ENCODE peak calls at places on chromosome 13, in ten cellular contexts. Q is colonic mucosa, C is DND-41, X is tibial nerve, L is H1, P is brain microvascular endothelial cell, F is cardiac muscle cell, I is Panc1, Y is HCT116, E is fibroblast of lung. U is an unnamed sample.

GRCh38 chr13:40969169-40969901 is 49.8 kb downstream of the ELF1 start:
- DNase-seq in Q (no peak), C (peak), X (no peak), L (no peak), P (no peak), F (no peak), I (no peak), Y (no peak), E (no peak), U (no peak)

GRCh38 chr13:111344471-111345191 is 24.2 kb downstream of the TEX29 start:
- DNase-seq in Q (no peak), C (no peak), X (no peak), L (peak), P (peak), F (peak), I (no peak), Y (no peak), E (peak), U (peak)

GRCh38 chr13:76829572-76830327 is 56.5 kb downstream of the KCTD12 start:
- DNase-seq in Q (no peak), C (no peak), X (no peak), L (no peak), P (no peak), F (no peak), I (no peak), Y (no peak), E (no peak), U (no peak)

GRCh38 chr13:75744127-75744526 is 108.0 kb downstream of the LMO7 start:
- DNase-seq in Q (no peak), C (no peak), X (no peak), L (no peak), P (no peak), F (no peak), I (no peak), Y (no peak), E (no peak), U (no peak)

GRCh38 chr13:85541476-85541875 is 257.7 kb downstream of the SLITRK6 start:
- DNase-seq in Q (no peak), C (peak), X (no peak), L (no peak), P (no peak), F (no peak), I (no peak), Y (no peak), E (no peak), U (no peak)

GRCh38 chr13:110890279-110891150 is 24.4 kb downstream of the ANKRD10 start:
- DNase-seq in Q (no peak), C (no peak), X (no peak), L (no peak), P (no peak), F (no peak), I (no peak), Y (no peak), E (no peak), U (no peak)

GRCh38 chr13:99464441-99464949 is 36.8 kb upstream of the TM9SF2 start:
- DNase-seq in Q (no peak), C (no peak), X (no peak), L (no peak), P (no peak), F (no peak), I (no peak), Y (no peak), E (peak), U (no peak)

GRCh38 chr13:96090240-96091101 is 564 bp downstream of the HS6ST3 start:
- DNase-seq in Q (no peak), C (no peak), X (no peak), L (no peak), P (no peak), F (peak), I (no peak), Y (no peak), E (no peak), U (peak)

GRCh38 chr13:41496420-41497234 is 39.3 kb downstream of the RGCC start:
- DNase-seq in Q (no peak), C (no peak), X (no peak), L (no peak), P (peak), F (no peak), I (no peak), Y (no peak), E (peak), U (no peak)

GRCh38 chr13:46659413-46660065 is 106.6 kb downstream of the LRCH1 start:
- DNase-seq in Q (peak), C (no peak), X (no peak), L (no peak), P (no peak), F (no peak), I (no peak), Y (no peak), E (no peak), U (no peak)
- H3K27ac ChIP-seq in Q (peak), C (no peak), X (no peak), L (no peak), P (no peak), F (no peak), I (no peak), Y (no peak), E (no peak), U (no peak)

GRCh38 chr13:51923983-51924539 is 62.3 kb downstream of the CCDC70 start:
- DNase-seq in Q (no peak), C (no peak), X (no peak), L (no peak), P (no peak), F (no peak), I (no peak), Y (peak), E (no peak), U (peak)
- TF ChIP-seq CTCF in Q (no peak), C (peak), X (no peak), L (peak), P (peak), F (peak), I (no peak), Y (peak), E (no peak), U (no peak)

GRCh38 chr13:97338571-97338970 is 95.4 kb upstream of the RAP2A start:
- DNase-seq in Q (no peak), C (no peak), X (no peak), L (no peak), P (no peak), F (no peak), I (no peak), Y (no peak), E (no peak), U (no peak)
- H3K27ac ChIP-seq in Q (no peak), C (no peak), X (peak), L (no peak), P (no peak), F (peak), I (peak), Y (no peak), E (no peak), U (no peak)

GRCh38 chr13:32535140-32535539 is 3.5 kb downstream of the N4BP2L2 start:
- DNase-seq in Q (no peak), C (no peak), X (no peak), L (no peak), P (no peak), F (no peak), I (no peak), Y (no peak), E (no peak), U (no peak)

GRCh38 chr13:32538234-32538620 is 368 bp downstream of the N4BP2L2 start:
- DNase-seq in Q (no peak), C (no peak), X (no peak), L (no peak), P (peak), F (peak), I (no peak), Y (no peak), E (peak), U (peak)

GRCh38 chr13:32535748-32536147 is 2.8 kb downstream of the N4BP2L2 start:
- DNase-seq in Q (no peak), C (no peak), X (no peak), L (no peak), P (no peak), F (no peak), I (no peak), Y (no peak), E (no peak), U (no peak)

GRCh38 chr13:32537580-32538233 is 888 bp downstream of the N4BP2L2 start:
- DNase-seq in Q (peak), C (peak), X (no peak), L (no peak), P (no peak), F (no peak), I (no peak), Y (peak), E (peak), U (no peak)

GRCh38 chr13:32538621-32539246 is at the start of gene N4BP2L2:
- DNase-seq in Q (peak), C (peak), X (peak), L (peak), P (peak), F (peak), I (peak), Y (peak), E (peak), U (peak)
- TF ChIP-seq CTCF in Q (no peak), C (peak), X (peak), L (no peak), P (peak), F (peak), I (peak), Y (peak), E (peak), U (peak)

GRCh38 chr13:106398289-106398688 is 137.2 kb downstream of the EFNB2 start:
- DNase-seq in Q (no peak), C (no peak), X (no peak), L (no peak), P (no peak), F (no peak), I (no peak), Y (no peak), E (no peak), U (no peak)
- H3K27ac ChIP-seq in Q (no peak), C (no peak), X (no peak), L (no peak), P (no peak), F (no peak), I (no peak), Y (no peak), E (no peak), U (no peak)

GRCh38 chr13:34152996-34153395 is 335.0 kb downstream of the RFC3 start:
- DNase-seq in Q (no peak), C (no peak), X (no peak), L (no peak), P (no peak), F (no peak), I (no peak), Y (no peak), E (no peak), U (no peak)

GRCh38 chr13:34155931-34156607 is 338.1 kb downstream of the RFC3 start:
- DNase-seq in Q (peak), C (no peak), X (no peak), L (no peak), P (peak), F (no peak), I (no peak), Y (peak), E (peak), U (peak)

GRCh38 chr13:34151885-34152284 is 333.9 kb downstream of the RFC3 start:
- DNase-seq in Q (no peak), C (no peak), X (no peak), L (no peak), P (no peak), F (no peak), I (no peak), Y (no peak), E (no peak), U (no peak)

GRCh38 chr13:34152409-34152808 is 334.5 kb downstream of the RFC3 start:
- DNase-seq in Q (peak), C (no peak), X (no peak), L (no peak), P (no peak), F (no peak), I (no peak), Y (no peak), E (no peak), U (no peak)

DNA sequence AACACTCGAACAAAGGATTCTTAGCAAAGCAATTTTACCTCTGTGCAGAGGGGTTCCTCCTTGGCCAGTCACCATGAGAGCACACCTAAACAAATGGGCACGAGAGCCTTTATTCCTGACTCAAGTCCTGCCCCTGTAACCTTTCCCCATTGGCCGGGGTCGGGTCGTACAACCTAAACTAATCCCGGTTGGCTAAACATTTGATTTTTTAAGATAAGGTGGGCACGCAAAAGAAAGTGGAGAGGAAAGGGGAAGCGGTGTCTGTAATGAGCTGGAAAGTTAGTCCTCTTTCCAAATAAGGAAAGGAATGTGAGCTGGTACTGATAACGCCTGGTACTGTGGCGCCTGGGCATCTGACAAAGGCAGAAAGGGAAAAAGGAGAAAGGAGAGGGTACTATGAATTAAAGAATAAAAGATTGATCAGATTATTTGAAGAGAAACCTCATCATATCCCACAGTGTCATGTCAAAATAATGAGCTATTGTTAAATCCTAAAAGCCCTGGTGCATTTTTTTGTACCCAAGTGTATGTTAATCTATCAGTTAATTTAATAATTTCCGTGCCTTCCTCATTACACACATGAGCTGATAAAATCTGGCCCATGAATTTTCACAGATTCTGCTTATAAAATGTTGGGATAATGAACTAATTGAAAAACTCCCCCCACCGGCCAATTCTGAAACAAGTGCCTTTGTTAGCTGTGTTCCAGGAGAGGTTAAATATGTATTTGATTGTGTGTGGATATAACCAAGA is 335.7 kb downstream of the RFC3 start:
- DNase-seq in Q (no peak), C (no peak), X (no peak), L (no peak), P (no peak), F (peak), I (no peak), Y (no peak), E (no peak), U (no peak)
- TF ChIP-seq CTCF in Q (no peak), C (no peak), X (no peak), L (no peak), P (no peak), F (no peak), I (no peak), Y (no peak), E (no peak), U (no peak)

DNA sequence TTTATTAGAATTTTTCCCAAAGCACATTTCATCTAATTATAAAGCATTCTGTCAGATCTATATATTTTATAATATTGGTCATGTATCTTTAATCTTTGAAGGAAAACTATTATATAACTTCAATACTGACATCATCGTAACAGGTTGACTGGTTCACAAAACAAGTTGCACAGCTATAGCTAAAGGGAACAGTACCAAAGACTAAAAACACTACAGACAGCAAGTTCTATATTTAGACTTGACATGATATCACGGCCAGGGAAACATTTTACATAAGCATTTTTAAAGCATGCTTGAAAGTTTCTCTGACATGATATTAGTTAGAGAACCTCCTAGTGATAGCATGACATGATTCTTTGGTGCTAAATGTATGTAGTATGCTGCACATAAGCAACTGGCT is 182.5 kb downstream of the NDFIP2 start:
- DNase-seq in Q (no peak), C (no peak), X (no peak), L (no peak), P (no peak), F (peak), I (no peak), Y (no peak), E (no peak), U (no peak)
- H3K27ac ChIP-seq in Q (no peak), C (no peak), X (no peak), L (no peak), P (no peak), F (peak), I (no peak), Y (no peak), E (no peak), U (no peak)

GRCh38 chr13:48647625-48648024 is 6.1 kb upstream of the CYSLTR2 start:
- DNase-seq in Q (no peak), C (no peak), X (no peak), L (no peak), P (no peak), F (no peak), I (no peak), Y (no peak), E (no peak), U (no peak)
- TF ChIP-seq CTCF in Q (peak), C (peak), X (no peak), L (peak), P (peak), F (no peak), I (peak), Y (no peak), E (no peak), U (no peak)

DNA sequence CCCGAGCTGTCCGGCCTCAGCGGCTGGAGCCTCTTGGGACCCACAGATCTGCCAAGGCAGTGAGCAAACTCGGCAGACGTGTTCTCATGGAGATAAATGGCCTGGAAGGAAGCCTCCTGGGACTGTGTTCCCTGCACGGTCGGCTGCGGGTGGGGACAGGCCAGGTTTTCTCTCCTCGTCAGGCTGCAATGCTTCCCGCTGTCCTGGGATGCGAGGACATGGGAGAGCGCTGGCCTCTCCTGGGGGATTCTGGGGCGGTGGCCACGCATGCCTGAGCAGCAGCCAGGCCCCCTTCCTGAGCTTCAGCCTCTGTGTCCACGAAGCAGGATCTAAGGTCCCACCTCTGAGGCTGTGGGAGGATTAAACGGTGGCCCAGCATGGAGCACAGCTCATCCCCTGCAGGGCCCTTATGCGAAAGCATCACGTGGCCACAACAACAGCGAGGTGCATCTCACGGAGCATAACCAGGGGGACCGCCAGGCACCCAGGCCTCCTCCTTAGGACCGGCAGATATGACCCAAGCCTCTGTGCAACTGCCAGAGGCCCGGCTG is 21.2 kb upstream of the C13orf46 start:
- DNase-seq in Q (no peak), C (no peak), X (no peak), L (no peak), P (no peak), F (no peak), I (no peak), Y (no peak), E (no peak), U (no peak)
- H3K27ac ChIP-seq in Q (no peak), C (no peak), X (no peak), L (no peak), P (no peak), F (no peak), I (no peak), Y (no peak), E (no peak), U (peak)

GRCh38 chr13:32378012-32378411 is 49.9 kb downstream of the N4BP2L1 start:
- DNase-seq in Q (no peak), C (no peak), X (no peak), L (no peak), P (no peak), F (no peak), I (no peak), Y (no peak), E (peak), U (no peak)
- TF ChIP-seq CTCF in Q (no peak), C (no peak), X (no peak), L (no peak), P (no peak), F (no peak), I (no peak), Y (no peak), E (no peak), U (no peak)

U was measured in RWPE1.